ENCODE peak calls at places on chromosomes 1 and 21, in five cellular contexts. W is lower lobe of right lung, M is psoas muscle, X is BE2C, C is heart right ventricle. P is an unnamed sample.
A peak's percentile ranks its signal among the peaks of the same experiment; 100 is the strongest.

GRCh38 chr1:247409869-247410544 is 6.0 kb upstream of the NLRP3 start:
- DNase-seq in W (no peak), M (no peak), X (no peak), C (no peak), P (no peak)

GRCh38 chr1:236280438-236281285 is 1.1 kb downstream of the ERO1B start:
- DNase-seq in W (no peak), M (no peak), X (no peak), C (no peak), P (no peak)

GRCh38 chr1:177927021-177927596 is 42.7 kb downstream of the SEC16B start:
- DNase-seq in W (no peak), M (no peak), X (no peak), C (no peak), P (peak; percentile 46)

GRCh38 chr1:115807723-115808122 is 33.2 kb downstream of the NHLH2 start:
- DNase-seq in W (no peak), M (no peak), X (peak; percentile 61), C (no peak), P (peak; percentile 56)

GRCh38 chr1:59805564-59805963 is 9.2 kb upstream of the HOOK1 start:
- DNase-seq in W (no peak), M (no peak), X (no peak), C (no peak), P (no peak)

GRCh38 chr1:197781998-197782718 is 6.9 kb upstream of the DENND1B start:
- DNase-seq in W (no peak), M (no peak), X (no peak), C (no peak), P (no peak)

GRCh38 chr1:116556289-116557006 is 14.4 kb downstream of the CD58 start:
- DNase-seq in W (peak; percentile 71), M (peak; percentile 73), X (no peak), C (peak; percentile 49), P (no peak)

GRCh38 chr1:119791377-119791776 is 19.9 kb downstream of the REG4 start:
- DNase-seq in W (no peak), M (no peak), X (no peak), C (no peak), P (no peak)

DNA sequence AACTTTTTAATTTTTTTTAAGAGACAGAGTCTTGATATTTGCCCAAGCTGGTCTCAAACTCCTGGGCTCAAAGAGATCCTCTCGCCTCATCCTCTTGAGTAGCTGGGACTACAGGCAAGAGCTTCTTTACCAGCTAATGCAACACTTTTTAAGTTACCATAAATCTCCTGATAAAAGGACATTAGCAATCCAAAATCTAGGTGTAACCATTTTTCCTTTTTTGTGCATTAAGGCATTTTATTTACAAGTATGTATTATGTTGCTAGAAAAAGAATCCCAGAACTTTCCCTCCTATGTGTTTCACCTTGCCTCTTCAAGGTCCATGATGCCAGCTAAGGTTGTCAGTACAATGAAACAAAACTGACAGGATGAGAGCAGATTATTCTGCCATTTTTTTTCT is 173.4 kb downstream of the EIF4G3 start:
- DNase-seq in W (no peak), M (no peak), X (no peak), C (no peak), P (no peak)
- TF ChIP-seq CTCF in W (no peak), M (no peak), X (no peak), C (no peak), P (no peak)

DNA sequence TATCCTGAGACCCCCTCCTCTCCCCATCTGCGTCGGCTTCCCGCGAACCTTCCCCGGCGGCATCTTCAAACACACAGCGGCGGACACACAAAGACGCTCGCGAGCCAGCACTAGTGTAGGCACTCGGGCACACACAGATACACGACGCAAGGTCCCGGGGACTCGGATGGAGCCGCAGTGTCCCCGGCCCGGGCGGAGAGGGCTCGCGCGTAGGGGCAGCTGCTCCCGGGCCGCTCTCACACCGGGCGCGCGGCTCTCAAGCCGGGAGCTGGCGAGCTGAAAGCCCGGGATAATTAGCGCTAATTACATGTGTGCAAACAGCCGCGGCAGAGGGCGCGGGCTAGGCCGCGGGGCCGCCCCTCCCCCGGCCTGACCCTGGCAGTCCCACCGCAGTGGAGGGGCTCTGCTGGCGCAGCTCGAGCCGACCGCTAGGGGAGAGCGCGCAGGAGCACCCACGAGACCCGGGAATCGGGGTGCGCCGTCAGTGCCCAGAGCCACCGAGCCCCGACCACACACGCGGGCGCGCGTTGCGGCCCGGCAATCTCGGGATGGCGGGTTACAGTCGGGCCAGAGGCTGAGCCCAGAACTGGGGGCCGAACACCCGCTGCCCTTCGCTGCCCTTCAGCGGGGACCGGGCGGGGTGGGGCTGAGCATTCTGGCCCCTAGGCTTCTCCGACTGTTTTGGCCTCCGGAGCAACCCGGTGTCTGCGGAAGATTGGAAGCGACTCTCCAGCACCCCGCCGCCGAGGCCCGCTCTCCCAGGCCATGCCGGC is 271.6 kb downstream of the FOXD2 start:
- DNase-seq in W (no peak), M (no peak), X (peak; percentile 19), C (peak; percentile 28), P (no peak)
- TF ChIP-seq CTCF in W (peak; percentile 37), M (peak; percentile 21), X (peak; percentile 13), C (no peak), P (peak; percentile 23)

DNA sequence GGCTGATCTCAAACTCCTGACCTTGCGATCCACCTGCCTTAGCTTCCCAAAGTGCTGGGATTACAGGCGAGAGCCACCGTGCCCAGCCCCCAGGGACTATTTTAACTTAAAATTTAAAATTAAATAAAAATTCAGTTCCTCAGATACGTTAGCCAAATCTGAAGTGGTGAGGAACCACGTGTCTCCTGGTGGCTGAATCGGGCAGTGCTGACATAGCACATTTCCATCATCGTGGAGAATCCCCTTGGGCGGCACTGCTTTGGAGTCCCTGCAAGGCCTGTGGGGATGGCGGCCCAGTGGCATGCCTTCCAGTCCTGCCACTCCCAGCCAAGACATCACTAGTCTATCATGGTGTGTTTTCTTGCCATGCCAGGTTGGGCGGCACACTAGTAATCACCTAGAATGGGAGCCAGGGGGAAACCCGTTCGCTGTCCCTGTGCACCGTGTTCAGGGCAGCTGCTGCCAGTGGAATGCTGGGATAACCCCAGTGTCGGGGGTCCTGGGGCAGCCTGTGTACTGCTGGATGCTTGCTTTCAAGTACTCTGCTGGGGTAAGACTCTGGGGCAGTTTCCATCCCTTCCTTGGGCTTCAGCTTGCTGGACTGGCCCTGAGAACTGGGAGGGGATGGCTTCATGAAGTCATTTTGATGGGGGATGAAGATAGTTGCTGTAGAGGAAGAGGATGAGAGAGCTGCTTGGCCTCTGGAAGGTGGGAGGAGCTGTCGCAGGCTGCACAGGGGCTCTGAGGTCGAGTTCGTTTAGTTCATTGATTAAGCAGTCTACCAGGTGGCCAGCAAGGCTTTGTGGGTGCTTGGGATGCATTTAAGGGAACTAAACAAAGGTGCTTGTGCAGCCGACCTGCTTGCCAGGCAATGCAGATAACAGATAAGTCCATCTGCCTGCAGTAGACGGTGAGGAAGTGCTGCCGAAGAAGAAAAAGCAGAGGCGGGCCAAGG is 4.6 kb downstream of the ZBTB48 start:
- DNase-seq in W (no peak), M (no peak), X (no peak), C (no peak), P (no peak)
- TF ChIP-seq CTCF in W (no peak), M (peak; percentile 25), X (peak; percentile 16), C (no peak), P (no peak)

DNA sequence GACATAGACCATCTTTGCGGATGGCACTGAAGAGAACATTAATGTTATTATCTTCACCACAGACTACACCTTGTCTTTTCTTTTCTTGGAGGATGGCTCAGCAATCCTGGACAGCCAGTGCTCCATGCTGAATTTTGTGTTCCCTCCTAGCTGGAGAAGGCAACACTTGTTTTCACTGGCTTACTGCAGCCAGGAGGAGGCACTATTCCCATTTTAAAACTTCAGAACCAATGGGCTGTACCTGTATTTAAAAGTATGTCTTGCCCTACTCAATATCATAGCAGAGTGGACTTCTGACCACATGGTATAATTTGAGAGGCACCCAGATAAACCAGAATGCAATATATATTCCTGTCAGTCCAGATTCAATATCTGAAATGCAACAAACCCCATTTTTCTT is 53.3 kb upstream of the POGK start:
- DNase-seq in W (no peak), M (no peak), X (no peak), C (no peak), P (no peak)
- TF ChIP-seq CTCF in W (no peak), M (peak; percentile 23), X (no peak), C (no peak), P (no peak)

GRCh38 chr1:113275691-113276090 is 114.6 kb upstream of the MAGI3 start:
- DNase-seq in W (no peak), M (no peak), X (no peak), C (no peak), P (no peak)
- TF ChIP-seq CTCF in W (no peak), M (no peak), X (no peak), C (no peak), P (no peak)

GRCh38 chr21:33202464-33203363 is 27.0 kb upstream of the IFNAR2 start:
- DNase-seq in W (no peak), M (no peak), X (no peak), C (no peak), P (no peak)
- TF ChIP-seq CTCF in W (no peak), M (no peak), X (no peak), C (no peak), P (no peak)